ENCODE peak calls at places on chromosomes 6 and 20, in seven cellular contexts. X, S, I, O, N, K and L are unnamed samples. For H3K4me1, the result is how much of the 10 kb centered on the place peaks cover.

GRCh38 chr6:2749972-2750600 is 636 bp downstream of the MYLK4 start:
- DNase-seq in O (peak), K (peak), X (peak), S (peak), I (peak), N (peak), L (no peak)

GRCh38 chr20:44637490-44638372 is 13.8 kb downstream of the ADA start:
- DNase-seq in K (no peak), S (no peak), N (peak), O (no peak), I (no peak), X (no peak), L (no peak)

GRCh38 chr20:43191946-43192847 is 2.5 kb upstream of the PTPRT start:
- DNase-seq in O (peak), S (no peak), I (no peak), N (no peak), X (peak), K (no peak), L (no peak)

GRCh38 chr6:75285156-75285639 is 606 bp upstream of the TMEM30A start:
- DNase-seq in O (no peak), X (no peak), I (no peak), K (no peak), S (no peak), N (no peak), L (no peak)

GRCh38 chr20:52592567-52592966 is 379.6 kb upstream of the TSHZ2 start:
- DNase-seq in K (no peak), X (no peak), S (no peak), O (no peak), N (no peak), I (no peak), L (no peak)

GRCh38 chr6:88492824-88493223 is 326.7 kb upstream of the CNR1 start:
- DNase-seq in S (peak), K (no peak), X (peak), N (no peak), O (no peak), I (no peak), L (no peak)

GRCh38 chr6:7146079-7146828 is 38.5 kb downstream of the RREB1 start:
- DNase-seq in I (peak), N (peak), O (peak), S (peak), X (no peak), K (peak), L (no peak)

GRCh38 chr6:17577059-17577458 is 23.0 kb upstream of the FAM8A1 start:
- DNase-seq in I (no peak), O (no peak), K (no peak), S (no peak), N (no peak), X (no peak), L (no peak)

GRCh38 chr6:36556281-36556680 is 9.0 kb upstream of the STK38 start:
- DNase-seq in I (no peak), S (no peak), N (no peak), X (no peak), O (no peak), K (no peak), L (no peak)

GRCh38 chr6:9028086-9028485 is 592.7 kb upstream of the SLC35B3 start:
- DNase-seq in O (no peak), S (no peak), X (no peak), N (no peak), I (no peak), K (no peak), L (no peak)

GRCh38 chr6:25499851-25500250 is 152.2 kb upstream of the SCGN start:
- DNase-seq in I (no peak), N (no peak), X (no peak), O (no peak), S (peak), K (no peak), L (no peak)

GRCh38 chr6:109672204-109672603 is 18.8 kb downstream of the AK9 start:
- DNase-seq in O (no peak), X (no peak), K (no peak), N (no peak), S (peak), I (no peak), L (no peak)

GRCh38 chr6:162442675-162443074 is 284.9 kb downstream of the PRKN start:
- DNase-seq in I (no peak), N (no peak), X (peak), S (no peak), O (no peak), K (no peak), L (no peak)

GRCh38 chr6:158057213-158057987 is 75.7 kb downstream of the SYNJ2 start:
- DNase-seq in N (no peak), O (no peak), I (no peak), K (no peak), S (peak), X (peak), L (no peak)

GRCh38 chr6:4466260-4466659 is 309.9 kb upstream of the CDYL start:
- DNase-seq in O (peak), N (no peak), X (no peak), I (no peak), S (peak), K (peak), L (no peak)

GRCh38 chr20:32155017-32155965 is 45.8 kb downstream of the TM9SF4 start:
- DNase-seq in I (peak), X (peak), K (peak), S (peak), O (peak), N (peak), L (peak)

GRCh38 chr6:138728672-138729071 is 44.9 kb upstream of the CCDC28A start:
- DNase-seq in O (no peak), N (no peak), K (no peak), I (no peak), S (no peak), X (no peak), L (no peak)

GRCh38 chr6:169035381-169036280 is 218.0 kb downstream of the THBS2 start:
- DNase-seq in O (no peak), I (no peak), K (no peak), X (no peak), N (no peak), S (peak), L (no peak)

GRCh38 chr6:35139924-35140524 is 1.1 kb downstream of the TCP11 start:
- DNase-seq in N (peak), O (peak), S (peak), I (peak), K (peak), X (peak), L (no peak)

GRCh38 chr20:4451487-4451886 is 270.2 kb upstream of the PRND start:
- DNase-seq in I (no peak), K (no peak), X (no peak), O (no peak), N (no peak), S (no peak), L (no peak)

GRCh38 chr6:161038229-161039003 is 46.8 kb downstream of the MAP3K4 start:
- DNase-seq in N (peak), I (peak), O (no peak), X (peak), S (peak), K (no peak), L (no peak)

GRCh38 chr6:99064769-99065168 is 117.0 kb upstream of the FBXL4 start:
- DNase-seq in X (no peak), S (no peak), K (no peak), I (no peak), O (no peak), N (no peak), L (no peak)

GRCh38 chr6:132764370-132764769 is 6.7 kb upstream of the VNN2 start:
- DNase-seq in I (no peak), X (peak), N (no peak), K (no peak), O (peak), S (peak), L (no peak)

GRCh38 chr6:12113190-12113578 is 101.1 kb downstream of the HIVEP1 start:
- DNase-seq in I (no peak), O (no peak), K (no peak), N (no peak), X (no peak), S (peak), L (no peak)

GRCh38 chr6:158488065-158488464 is 71.8 kb upstream of the TMEM181 start:
- DNase-seq in X (peak), K (no peak), I (no peak), O (no peak), S (peak), N (no peak), L (no peak)

GRCh38 chr20:63066506-63067265 is 59.9 kb upstream of the BHLHE23 start:
- DNase-seq in K (no peak), X (no peak), N (no peak), O (no peak), I (no peak), S (no peak), L (no peak)

GRCh38 chr6:111050265-111051023 is 36.9 kb upstream of the SLC16A10 start:
- DNase-seq in X (no peak), K (no peak), I (no peak), N (no peak), O (no peak), S (no peak), L (no peak)

GRCh38 chr6:150037526-150038201 is 12.3 kb upstream of the RAET1L start:
- DNase-seq in S (no peak), K (no peak), O (no peak), N (no peak), I (no peak), X (no peak), L (no peak)

GRCh38 chr20:46230811-46231282 is 77.5 kb downstream of the CDH22 start:
- DNase-seq in K (no peak), N (peak), X (no peak), O (no peak), I (no peak), S (peak), L (no peak)

GRCh38 chr6:27280540-27281000 is 31.5 kb downstream of the POM121L2 start:
- DNase-seq in O (no peak), S (no peak), I (no peak), K (no peak), N (no peak), X (no peak), L (no peak)

GRCh38 chr20:36472656-36473071 is 68.7 kb upstream of the MYL9 start:
- DNase-seq in X (peak), O (peak), K (peak), N (peak), S (no peak), I (peak), L (no peak)

GRCh38 chr6:33765368-33765767 is 18.7 kb upstream of the IP6K3 start:
- DNase-seq in S (no peak), N (no peak), I (no peak), K (no peak), X (no peak), O (no peak), L (no peak)

GRCh38 chr6:68196645-68197044 is 438.4 kb upstream of the ADGRB3 start:
- DNase-seq in S (no peak), K (no peak), O (no peak), X (no peak), N (no peak), I (no peak), L (no peak)

GRCh38 chr20:57326667-57327455 is 2.7 kb upstream of the SPO11 start:
- DNase-seq in N (no peak), I (no peak), X (no peak), K (peak), S (no peak), O (no peak), L (no peak)

GRCh38 chr6:93177918-93178317 is 241.4 kb downstream of the EPHA7 start:
- DNase-seq in O (no peak), S (no peak), X (no peak), K (no peak), I (no peak), N (no peak), L (no peak)

GRCh38 chr20:47568019-47568418 is 66.3 kb downstream of the NCOA3 start:
- DNase-seq in S (peak), K (peak), X (no peak), I (no peak), N (peak), O (peak), L (no peak)

GRCh38 chr20:63252157-63252780 is 2.0 kb downstream of the NKAIN4 start:
- DNase-seq in X (no peak), S (no peak), I (no peak), N (no peak), O (no peak), K (no peak), L (no peak)

DNA sequence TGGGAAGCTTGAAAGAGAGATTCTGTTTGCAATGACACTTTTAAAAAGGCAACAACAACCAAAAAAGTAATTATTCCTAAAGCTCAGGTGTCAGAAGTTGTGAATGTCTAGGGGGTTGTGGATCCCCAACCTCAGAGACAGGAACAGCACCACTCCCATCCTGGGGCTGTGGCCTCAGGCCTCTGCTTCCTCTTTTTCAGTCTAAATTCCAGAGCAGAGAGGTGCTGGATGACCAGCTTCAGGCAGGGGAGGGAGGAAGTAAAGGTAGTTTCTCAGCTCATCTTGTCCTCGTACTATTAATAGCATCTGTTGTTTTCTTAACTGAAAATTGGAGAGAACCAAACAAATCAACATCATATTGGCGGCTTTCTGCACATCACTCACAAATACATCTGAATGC is 8.3 kb downstream of the NT5E start:
- DNase-seq in X (no peak), K (no peak), S (no peak), O (no peak), N (no peak), I (no peak), L (no peak)
- H3K4me1 ChIP-seq in X (half or more), K (under half), S (under half), O (under half), N (under half), I (under half), L (under half)

GRCh38 chr6:159789377-159790148 is at the start of gene TCP1:
- DNase-seq in S (peak), X (peak), O (peak), I (peak), K (peak), N (peak), L (peak)
- TF ChIP-seq POLR2A in S (peak), X (peak), O (peak), I (peak), K (peak), N (no peak), L (no peak)

GRCh38 chr6:32519117-32519909 is 10.8 kb downstream of the HLA-DRB5 start:
- DNase-seq in N (no peak), X (no peak), I (no peak), O (no peak), S (no peak), K (no peak), L (no peak)
- H3K4me1 ChIP-seq in N (under half), X (under half), I (under half), O (under half), S (under half), K (under half), L (under half)

GRCh38 chr6:10404107-10404798 is 10.6 kb downstream of the TFAP2A start:
- DNase-seq in K (peak), S (peak), N (peak), I (peak), O (peak), X (peak), L (peak)

GRCh38 chr6:10406556-10406955 is 8.3 kb downstream of the TFAP2A start:
- DNase-seq in S (no peak), O (no peak), I (no peak), N (no peak), K (no peak), X (no peak), L (no peak)

GRCh38 chr6:10402648-10403311 is 12.1 kb downstream of the TFAP2A start:
- DNase-seq in K (no peak), S (no peak), O (no peak), I (no peak), N (no peak), X (no peak), L (no peak)

GRCh38 chr6:10403385-10404106 is 11.3 kb downstream of the TFAP2A start:
- DNase-seq in S (peak), N (no peak), K (peak), X (peak), I (no peak), O (no peak), L (no peak)

GRCh38 chr6:10404799-10405524 is 9.9 kb downstream of the TFAP2A start:
- DNase-seq in X (no peak), K (no peak), S (no peak), O (no peak), I (no peak), N (no peak), L (no peak)
- TF ChIP-seq POLR2A in X (no peak), K (no peak), S (no peak), O (no peak), I (no peak), N (no peak), L (no peak)

GRCh38 chr6:28709478-28710349 is 184.0 kb downstream of the GPX5 start:
- DNase-seq in O (no peak), S (no peak), X (peak), N (no peak), K (no peak), I (no peak), L (no peak)

GRCh38 chr6:28712982-28713381 is 187.3 kb downstream of the GPX5 start:
- DNase-seq in S (no peak), X (no peak), O (no peak), I (no peak), K (no peak), N (no peak), L (no peak)

GRCh38 chr6:28707387-28708282 is 182.0 kb downstream of the GPX5 start:
- DNase-seq in X (no peak), N (no peak), O (no peak), I (no peak), K (no peak), S (no peak), L (no peak)

GRCh38 chr6:28710466-28711191 is 184.9 kb downstream of the GPX5 start:
- DNase-seq in X (peak), K (no peak), N (no peak), O (no peak), S (peak), I (no peak), L (no peak)

DNA sequence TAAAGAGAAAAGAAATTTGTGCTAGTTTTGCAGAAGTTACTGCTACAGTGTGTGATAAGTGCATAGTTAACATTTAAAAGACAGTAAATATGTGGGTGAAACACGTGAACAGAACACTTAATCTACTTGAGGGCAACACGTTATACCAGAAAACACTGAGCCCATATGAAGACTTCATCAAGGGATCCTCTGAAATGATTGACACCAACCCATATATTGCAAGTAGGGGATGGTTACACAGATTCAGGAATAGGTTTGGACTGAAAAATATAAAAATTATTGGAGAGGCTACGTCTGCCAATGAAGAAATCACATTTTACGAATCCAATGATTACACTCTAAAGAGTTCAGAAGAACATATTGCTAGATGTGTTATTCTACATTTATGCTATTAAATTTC is 185.6 kb downstream of the GPX5 start:
- DNase-seq in X (no peak), N (no peak), S (no peak), K (no peak), O (no peak), I (no peak), L (no peak)
- H3K4me1 ChIP-seq in X (under half), N (under half), S (under half), K (under half), O (under half), I (under half), L (under half)

DNA sequence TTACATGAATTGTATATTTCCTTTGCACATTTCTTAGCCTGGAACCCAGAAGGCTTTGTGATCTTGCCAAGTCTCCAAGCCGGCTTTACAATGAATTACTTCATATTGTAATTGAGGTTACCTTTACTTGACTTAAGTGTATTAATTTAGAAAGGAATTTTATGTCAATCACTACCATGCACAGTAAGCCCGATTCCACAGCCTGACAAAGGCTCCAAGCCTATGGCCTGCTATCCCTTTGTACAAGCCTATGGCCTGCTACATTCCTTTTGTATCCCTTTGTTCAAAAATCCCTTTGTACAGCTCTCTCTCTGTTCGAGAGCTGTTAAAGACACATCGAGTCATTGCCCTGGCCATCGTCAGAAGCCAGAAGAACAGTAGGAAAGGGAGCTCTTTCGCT is 2.8 kb upstream of the EDN3 start:
- DNase-seq in N (no peak), X (no peak), K (no peak), I (no peak), S (no peak), O (no peak), L (no peak)
- TF ChIP-seq POLR2A in N (no peak), X (no peak), K (no peak), I (no peak), S (no peak), O (no peak), L (no peak)

DNA sequence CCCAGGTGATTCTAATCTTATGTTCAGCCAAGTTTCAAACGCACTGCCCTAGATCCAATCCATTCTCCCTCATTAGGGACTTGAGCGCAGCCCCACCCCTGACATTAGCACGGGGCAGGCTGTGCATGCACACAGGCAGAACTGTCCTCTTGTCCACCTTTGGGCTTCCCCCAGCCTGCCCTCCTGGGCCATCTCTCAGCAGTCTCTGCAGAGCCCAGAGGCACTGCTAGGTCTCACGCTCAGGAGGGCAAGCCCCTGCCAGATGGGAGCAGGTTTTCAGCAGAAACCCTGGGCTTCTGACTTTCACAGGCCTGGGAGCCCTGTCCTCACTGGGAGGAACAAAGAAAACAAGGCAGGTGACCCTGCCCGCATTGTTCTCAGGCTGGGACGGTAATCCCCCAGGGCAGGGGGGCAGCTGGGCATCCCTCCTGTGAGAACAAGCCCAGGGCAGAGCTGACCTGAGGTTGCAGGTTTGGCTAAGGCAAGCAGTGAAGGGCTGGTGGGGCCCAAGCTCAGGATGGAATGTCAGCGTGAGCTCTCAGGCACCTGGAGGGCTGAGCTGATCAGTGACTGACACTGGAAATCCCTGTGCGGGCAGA is 24.5 kb downstream of the KCNK5 start:
- DNase-seq in N (no peak), O (no peak), I (no peak), X (no peak), K (no peak), S (no peak), L (no peak)
- H3K4me1 ChIP-seq in N (under half), O (half or more), I (under half), X (half or more), K (under half), S (under half), L (under half)